ENCODE peak calls at places on chromosomes 12 and 14, in ten cellular contexts. One of them, this sample, is unnamed. For H3K9me3, the result is how much of the 10 kb centered on the place peaks cover.

GRCh38 chr12:50545783-50546182 is 41.0 kb downstream of the DIP2B start:
- DNase-seq in transverse colon: peak
- DNase-seq in HCT116: no peak
- DNase-seq in stomach: no peak
- DNase-seq in spleen: no peak
- DNase-seq in SK-N-SH: no peak
- DNase-seq in upper lobe of left lung: no peak
- DNase-seq in breast epithelium: no peak
- DNase-seq in prostate gland: no peak
- DNase-seq in suprapubic skin: no peak
- DNase-seq in this sample: no peak

GRCh38 chr12:65999564-66000280 is 130.8 kb downstream of the LLPH start:
- DNase-seq in transverse colon: no peak
- DNase-seq in spleen: no peak
- DNase-seq in HCT116: no peak
- DNase-seq in suprapubic skin: no peak
- DNase-seq in SK-N-SH: no peak
- DNase-seq in upper lobe of left lung: no peak
- DNase-seq in breast epithelium: no peak
- DNase-seq in prostate gland: no peak
- DNase-seq in stomach: no peak
- DNase-seq in this sample: no peak

GRCh38 chr12:632102-632696 is 31.0 kb downstream of the NINJ2 start:
- DNase-seq in HCT116: no peak
- DNase-seq in transverse colon: no peak
- DNase-seq in spleen: peak
- DNase-seq in stomach: peak
- DNase-seq in SK-N-SH: no peak
- DNase-seq in suprapubic skin: no peak
- DNase-seq in breast epithelium: no peak
- DNase-seq in prostate gland: peak
- DNase-seq in upper lobe of left lung: no peak
- DNase-seq in this sample: no peak

GRCh38 chr12:79452906-79453305 is 237.9 kb downstream of the PAWR start:
- DNase-seq in HCT116: no peak
- DNase-seq in transverse colon: no peak
- DNase-seq in spleen: peak
- DNase-seq in suprapubic skin: no peak
- DNase-seq in upper lobe of left lung: no peak
- DNase-seq in SK-N-SH: no peak
- DNase-seq in prostate gland: no peak
- DNase-seq in stomach: no peak
- DNase-seq in breast epithelium: no peak
- DNase-seq in this sample: no peak

GRCh38 chr12:95545731-95546490 is 5.4 kb downstream of the USP44 start:
- DNase-seq in transverse colon: no peak
- DNase-seq in suprapubic skin: no peak
- DNase-seq in spleen: no peak
- DNase-seq in stomach: no peak
- DNase-seq in HCT116: no peak
- DNase-seq in upper lobe of left lung: no peak
- DNase-seq in prostate gland: no peak
- DNase-seq in SK-N-SH: peak
- DNase-seq in breast epithelium: no peak
- DNase-seq in this sample: no peak

GRCh38 chr12:54998958-54999510 is 14.5 kb upstream of the TESPA1 start:
- DNase-seq in suprapubic skin: no peak
- DNase-seq in transverse colon: no peak
- DNase-seq in HCT116: no peak
- DNase-seq in spleen: no peak
- DNase-seq in breast epithelium: no peak
- DNase-seq in prostate gland: no peak
- DNase-seq in SK-N-SH: no peak
- DNase-seq in stomach: no peak
- DNase-seq in upper lobe of left lung: no peak
- DNase-seq in this sample: no peak

GRCh38 chr12:132066345-132066685 is 77.8 kb downstream of the DDX51 start:
- DNase-seq in stomach: no peak
- DNase-seq in suprapubic skin: no peak
- DNase-seq in SK-N-SH: no peak
- DNase-seq in breast epithelium: no peak
- DNase-seq in upper lobe of left lung: no peak
- DNase-seq in spleen: peak
- DNase-seq in prostate gland: no peak
- DNase-seq in transverse colon: peak
- DNase-seq in HCT116: no peak
- DNase-seq in this sample: no peak

GRCh38 chr14:96782436-96782835 is 14.7 kb upstream of the VRK1 start:
- DNase-seq in transverse colon: no peak
- DNase-seq in spleen: no peak
- DNase-seq in breast epithelium: no peak
- DNase-seq in stomach: no peak
- DNase-seq in HCT116: no peak
- DNase-seq in prostate gland: no peak
- DNase-seq in SK-N-SH: no peak
- DNase-seq in suprapubic skin: no peak
- DNase-seq in upper lobe of left lung: no peak
- DNase-seq in this sample: no peak

GRCh38 chr14:93891756-93892504 is 35.2 kb upstream of the FAM181A start:
- DNase-seq in breast epithelium: peak
- DNase-seq in HCT116: no peak
- DNase-seq in suprapubic skin: no peak
- DNase-seq in transverse colon: no peak
- DNase-seq in upper lobe of left lung: no peak
- DNase-seq in prostate gland: no peak
- DNase-seq in SK-N-SH: no peak
- DNase-seq in stomach: no peak
- DNase-seq in spleen: no peak
- DNase-seq in this sample: no peak

GRCh38 chr14:36171607-36172006 is 4.9 kb downstream of the PTCSC3 start:
- DNase-seq in transverse colon: no peak
- DNase-seq in SK-N-SH: no peak
- DNase-seq in spleen: no peak
- DNase-seq in HCT116: no peak
- DNase-seq in stomach: no peak
- DNase-seq in suprapubic skin: no peak
- DNase-seq in prostate gland: no peak
- DNase-seq in upper lobe of left lung: no peak
- DNase-seq in breast epithelium: no peak
- DNase-seq in this sample: no peak

GRCh38 chr12:24960222-24960855 is 11.4 kb upstream of the BCAT1 start:
- DNase-seq in SK-N-SH: no peak
- DNase-seq in transverse colon: peak
- DNase-seq in suprapubic skin: no peak
- DNase-seq in upper lobe of left lung: no peak
- DNase-seq in breast epithelium: no peak
- DNase-seq in spleen: no peak
- DNase-seq in HCT116: peak
- DNase-seq in stomach: no peak
- DNase-seq in prostate gland: no peak
- DNase-seq in this sample: no peak

GRCh38 chr12:117282490-117282889 is 78.9 kb downstream of the NOS1 start:
- DNase-seq in prostate gland: no peak
- DNase-seq in upper lobe of left lung: no peak
- DNase-seq in suprapubic skin: no peak
- DNase-seq in breast epithelium: no peak
- DNase-seq in SK-N-SH: no peak
- DNase-seq in stomach: no peak
- DNase-seq in transverse colon: no peak
- DNase-seq in spleen: no peak
- DNase-seq in HCT116: no peak
- DNase-seq in this sample: no peak

GRCh38 chr14:74190910-74191575 is 48.2 kb upstream of the VSX2 start:
- DNase-seq in HCT116: no peak
- DNase-seq in stomach: no peak
- DNase-seq in SK-N-SH: no peak
- DNase-seq in transverse colon: no peak
- DNase-seq in breast epithelium: no peak
- DNase-seq in upper lobe of left lung: no peak
- DNase-seq in suprapubic skin: no peak
- DNase-seq in prostate gland: no peak
- DNase-seq in spleen: no peak
- DNase-seq in this sample: no peak

GRCh38 chr14:79924583-79924982 is 286.7 kb downstream of the DIO2 start:
- DNase-seq in suprapubic skin: no peak
- DNase-seq in stomach: no peak
- DNase-seq in spleen: no peak
- DNase-seq in transverse colon: no peak
- DNase-seq in HCT116: no peak
- DNase-seq in SK-N-SH: no peak
- DNase-seq in prostate gland: no peak
- DNase-seq in breast epithelium: no peak
- DNase-seq in upper lobe of left lung: no peak
- DNase-seq in this sample: no peak

GRCh38 chr12:3553681-3554546 is 62.9 kb downstream of the PRMT8 start:
- DNase-seq in upper lobe of left lung: peak
- DNase-seq in transverse colon: no peak
- DNase-seq in suprapubic skin: peak
- DNase-seq in breast epithelium: peak
- DNase-seq in stomach: peak
- DNase-seq in prostate gland: no peak
- DNase-seq in HCT116: no peak
- DNase-seq in spleen: no peak
- DNase-seq in SK-N-SH: peak
- DNase-seq in this sample: no peak

GRCh38 chr12:103841690-103842584 is 903 bp upstream of the NT5DC3 start:
- DNase-seq in prostate gland: no peak
- DNase-seq in upper lobe of left lung: peak
- DNase-seq in spleen: peak
- DNase-seq in breast epithelium: peak
- DNase-seq in transverse colon: no peak
- DNase-seq in stomach: peak
- DNase-seq in HCT116: peak
- DNase-seq in SK-N-SH: no peak
- DNase-seq in suprapubic skin: no peak
- DNase-seq in this sample: peak

DNA sequence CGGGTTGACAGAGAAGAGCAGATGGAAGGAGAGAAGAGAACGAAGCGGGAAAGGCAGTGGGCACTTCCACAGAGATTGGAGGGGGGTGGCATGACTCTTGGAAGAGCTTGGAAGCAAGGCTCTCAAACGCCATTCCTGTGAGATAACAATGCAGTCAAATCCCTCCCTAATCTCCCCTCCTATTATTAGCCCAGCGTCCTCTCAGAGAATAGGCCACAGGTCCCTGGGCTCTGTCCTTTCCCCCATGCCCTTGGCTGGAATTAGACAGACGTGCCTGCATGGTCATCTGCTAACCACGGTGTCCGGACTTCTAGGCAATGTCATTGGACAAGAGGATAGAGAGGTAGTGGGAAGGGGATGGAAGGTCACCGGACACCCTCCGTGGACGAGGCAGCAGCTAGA is 8.0 kb upstream of the MYH7 start:
- DNase-seq in stomach: no peak
- DNase-seq in upper lobe of left lung: no peak
- DNase-seq in transverse colon: no peak
- DNase-seq in suprapubic skin: no peak
- DNase-seq in spleen: no peak
- DNase-seq in HCT116: no peak
- DNase-seq in prostate gland: no peak
- DNase-seq in breast epithelium: no peak
- DNase-seq in SK-N-SH: no peak
- DNase-seq in this sample: no peak
- H3K4me3 ChIP-seq in stomach: no peak
- H3K4me3 ChIP-seq in upper lobe of left lung: no peak
- H3K4me3 ChIP-seq in transverse colon: no peak
- H3K4me3 ChIP-seq in suprapubic skin: no peak
- H3K4me3 ChIP-seq in spleen: no peak
- H3K4me3 ChIP-seq in HCT116: no peak
- H3K4me3 ChIP-seq in prostate gland: no peak
- H3K4me3 ChIP-seq in breast epithelium: no peak
- H3K4me3 ChIP-seq in SK-N-SH: no peak
- H3K4me3 ChIP-seq in this sample: no peak

DNA sequence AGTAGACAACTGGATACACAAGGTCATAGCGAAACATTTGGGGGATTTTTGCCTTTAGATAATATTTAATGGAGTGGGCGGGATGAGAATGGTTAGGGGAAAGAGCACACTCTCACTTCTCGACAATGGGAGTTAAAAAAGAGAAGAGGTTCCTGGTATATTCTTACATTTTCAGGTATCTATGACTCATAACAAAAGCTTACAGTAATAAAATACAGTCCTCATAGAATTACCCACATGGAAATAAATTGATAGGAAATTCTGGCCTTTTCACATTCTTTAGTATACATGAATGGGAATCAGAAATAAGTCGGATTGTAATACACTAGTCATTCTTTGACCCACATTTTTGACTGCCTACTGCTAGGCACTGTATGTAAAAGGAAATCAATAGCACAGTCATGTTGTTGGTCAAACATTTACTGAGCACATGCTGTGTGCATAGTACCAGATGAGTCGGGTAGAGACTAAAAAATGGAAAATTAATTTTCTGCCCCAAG is 8.2 kb upstream of the CRADD start:
- DNase-seq in prostate gland: no peak
- DNase-seq in breast epithelium: no peak
- DNase-seq in suprapubic skin: no peak
- DNase-seq in transverse colon: no peak
- DNase-seq in HCT116: no peak
- DNase-seq in upper lobe of left lung: no peak
- DNase-seq in spleen: no peak
- DNase-seq in stomach: no peak
- DNase-seq in SK-N-SH: no peak
- DNase-seq in this sample: no peak
- H3K9me3 ChIP-seq in prostate gland: under half
- H3K9me3 ChIP-seq in breast epithelium: under half
- H3K9me3 ChIP-seq in suprapubic skin: under half
- H3K9me3 ChIP-seq in transverse colon: under half
- H3K9me3 ChIP-seq in HCT116: under half
- H3K9me3 ChIP-seq in upper lobe of left lung: under half
- H3K9me3 ChIP-seq in spleen: under half
- H3K9me3 ChIP-seq in stomach: under half
- H3K9me3 ChIP-seq in SK-N-SH: under half
- H3K9me3 ChIP-seq in this sample: under half

DNA sequence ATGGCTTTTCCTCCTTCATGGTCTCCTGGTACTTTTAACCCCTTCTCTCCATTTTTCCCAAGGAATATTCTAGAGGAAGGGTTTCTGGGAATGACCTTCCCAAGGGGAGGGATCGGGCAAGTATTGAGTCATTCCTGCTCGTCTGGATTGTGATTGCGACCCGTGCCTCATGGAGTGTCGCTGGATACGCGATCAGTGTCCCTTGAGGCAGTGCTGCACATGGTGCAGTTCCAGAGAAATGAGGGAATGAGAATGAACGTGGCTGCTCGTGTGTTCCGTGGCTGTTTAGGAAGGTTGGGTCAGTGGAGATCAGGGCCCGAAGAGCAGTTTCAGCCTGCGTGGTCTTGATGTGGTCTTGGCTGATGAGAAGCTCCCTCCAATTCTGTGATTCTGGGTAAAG is 234.4 kb downstream of the CACNA1C start:
- DNase-seq in SK-N-SH: no peak
- DNase-seq in breast epithelium: no peak
- DNase-seq in spleen: no peak
- DNase-seq in stomach: no peak
- DNase-seq in suprapubic skin: no peak
- DNase-seq in transverse colon: no peak
- DNase-seq in HCT116: no peak
- DNase-seq in prostate gland: no peak
- DNase-seq in upper lobe of left lung: no peak
- DNase-seq in this sample: no peak
- TF ChIP-seq POLR2AphosphoS5 in SK-N-SH: no peak
- TF ChIP-seq POLR2AphosphoS5 in breast epithelium: no peak
- TF ChIP-seq POLR2AphosphoS5 in spleen: no peak
- TF ChIP-seq POLR2AphosphoS5 in stomach: peak
- TF ChIP-seq POLR2AphosphoS5 in suprapubic skin: no peak
- TF ChIP-seq POLR2AphosphoS5 in transverse colon: peak
- TF ChIP-seq POLR2AphosphoS5 in HCT116: no peak
- TF ChIP-seq POLR2AphosphoS5 in prostate gland: no peak
- TF ChIP-seq POLR2AphosphoS5 in upper lobe of left lung: peak
- TF ChIP-seq POLR2AphosphoS5 in this sample: no peak

GRCh38 chr12:45220366-45220931 is 4.6 kb downstream of the ANO6 start:
- DNase-seq in SK-N-SH: no peak
- DNase-seq in HCT116: no peak
- DNase-seq in spleen: no peak
- DNase-seq in stomach: no peak
- DNase-seq in suprapubic skin: no peak
- DNase-seq in upper lobe of left lung: no peak
- DNase-seq in transverse colon: no peak
- DNase-seq in breast epithelium: no peak
- DNase-seq in prostate gland: no peak
- DNase-seq in this sample: no peak
- H3K4me3 ChIP-seq in SK-N-SH: no peak
- H3K4me3 ChIP-seq in HCT116: no peak
- H3K4me3 ChIP-seq in spleen: no peak
- H3K4me3 ChIP-seq in stomach: no peak
- H3K4me3 ChIP-seq in suprapubic skin: no peak
- H3K4me3 ChIP-seq in upper lobe of left lung: no peak
- H3K4me3 ChIP-seq in transverse colon: no peak
- H3K4me3 ChIP-seq in breast epithelium: no peak
- H3K4me3 ChIP-seq in prostate gland: no peak
- H3K4me3 ChIP-seq in this sample: no peak

This sample was measured in sigmoid colon.